ENCODE peak calls at places on chromosomes 7 and 10, in six cellular contexts. N is H7, U is Peyer's patch, S is HEK293T, K is Calu3, L is PC-9. R is an unnamed sample.
A peak's percentile ranks its signal among the peaks of the same experiment; 100 is the strongest.

GRCh38 chr10:79905322-79906314 is 43.3 kb downstream of the SFTPD start:
- DNase-seq in N (no peak), U (no peak), S (no peak), K (no peak), L (no peak), R (no peak)

GRCh38 chr7:57305192-57305748 is 144.7 kb upstream of the ZNF716 start:
- DNase-seq in N (peak; percentile 24), U (no peak), S (peak; percentile 8), K (no peak), L (no peak), R (no peak)

GRCh38 chr10:129545257-129545656 is 78.2 kb downstream of the MGMT start:
- DNase-seq in N (no peak), U (no peak), S (no peak), K (no peak), L (peak; percentile 73), R (peak; percentile 84)

GRCh38 chr7:16412535-16413247 is 8.6 kb downstream of the CRPPA start:
- DNase-seq in N (no peak), U (no peak), S (no peak), K (no peak), L (no peak), R (no peak)

GRCh38 chr7:68629-69028 is 123.7 kb upstream of the FAM20C start:
- DNase-seq in N (peak; percentile 68), U (no peak), S (no peak), K (no peak), L (no peak), R (no peak)

GRCh38 chr10:113539789-113540188 is 13.1 kb upstream of the HABP2 start:
- DNase-seq in N (no peak), U (no peak), S (no peak), K (no peak), L (no peak), R (peak; percentile 26)

GRCh38 chr7:107961399-107961798 is 41.6 kb downstream of the LAMB1 start:
- DNase-seq in N (no peak), U (peak; percentile 65), S (no peak), K (no peak), L (no peak), R (no peak)

GRCh38 chr10:47277352-47278151 is 22.4 kb upstream of the GDF10 start:
- DNase-seq in N (no peak), U (peak; percentile 62), S (no peak), K (no peak), L (no peak), R (no peak)

GRCh38 chr7:117041007-117041406 is 87.7 kb downstream of the ST7 start:
- DNase-seq in N (no peak), U (no peak), S (no peak), K (no peak), L (no peak), R (no peak)

GRCh38 chr10:60937784-60938654 is 6.0 kb downstream of the RHOBTB1 start:
- DNase-seq in N (no peak), U (no peak), S (no peak), K (peak; percentile 10), L (no peak), R (no peak)

GRCh38 chr10:6228647-6229046 is 25.9 kb downstream of the PFKFB3 start:
- DNase-seq in N (peak; percentile 28), U (no peak), S (no peak), K (no peak), L (no peak), R (no peak)

GRCh38 chr7:494261-494687 is 25.4 kb downstream of the PDGFA start:
- DNase-seq in N (peak; percentile 94), U (peak; percentile 32), S (peak; percentile 61), K (no peak), L (no peak), R (peak; percentile 73)

GRCh38 chr10:30854656-30855055 is 177.0 kb downstream of the ZNF438 start:
- DNase-seq in N (no peak), U (no peak), S (no peak), K (no peak), L (no peak), R (no peak)